ENCODE peak calls at places on chromosomes 7 and 10, in five cellular contexts. X is neuronal stem cell, U is mesenchymal stem cell, G is H1, E is H9. T is an unnamed sample.
A peak's percentile ranks its signal among the peaks of the same experiment; 100 is the strongest.

GRCh38 chr10:12349628-12350166 is 350 bp downstream of the CAMK1D start:
- DNase-seq in X (no peak), G (no peak), E (no peak), U (no peak), T (peak; percentile 54)

GRCh38 chr10:46523119-46523880 is 33.2 kb downstream of the GPRIN2 start:
- DNase-seq in G (no peak), X (no peak), U (peak; percentile 26), E (no peak), T (no peak)

GRCh38 chr7:22563115-22563514 is 63.1 kb upstream of the STEAP1B start:
- DNase-seq in E (no peak), U (peak; percentile 40), X (no peak), G (no peak), T (no peak)

GRCh38 chr7:45239486-45239885 is 81.9 kb downstream of the RAMP3 start:
- DNase-seq in X (no peak), E (no peak), G (no peak), U (no peak), T (no peak)

GRCh38 chr7:133783276-133783675 is 343.9 kb upstream of the LRGUK start:
- DNase-seq in G (no peak), X (no peak), E (no peak), U (no peak), T (no peak)

GRCh38 chr10:88848499-88848898 is 3.1 kb downstream of the ANKRD22 start:
- DNase-seq in U (peak; percentile 61), G (no peak), X (no peak), E (no peak), T (peak; percentile 15)

GRCh38 chr10:77195101-77195500 is 442.5 kb downstream of the KCNMA1 start:
- DNase-seq in G (no peak), X (no peak), E (no peak), U (peak; percentile 89), T (peak; percentile 71)

GRCh38 chr7:12237007-12237406 is 25.9 kb downstream of the TMEM106B start:
- DNase-seq in G (no peak), U (no peak), X (no peak), E (no peak), T (no peak)

GRCh38 chr10:124647421-124648130 is 96.6 kb downstream of the FAM53B start:
- DNase-seq in E (no peak), G (no peak), X (no peak), U (peak; percentile 45), T (peak; percentile 36)

GRCh38 chr10:79304479-79305087 is 42.7 kb upstream of the PPIF start:
- DNase-seq in G (no peak), U (no peak), E (no peak), X (no peak), T (no peak)

GRCh38 chr10:21406595-21407218 is 118.8 kb downstream of the SKIDA1 start:
- DNase-seq in E (no peak), G (no peak), U (no peak), X (no peak), T (no peak)

GRCh38 chr10:79137826-79138225 is 69.1 kb downstream of the ZMIZ1 start:
- DNase-seq in E (no peak), U (peak; percentile 77), X (no peak), G (no peak), T (no peak)

GRCh38 chr10:110209926-110210662 is 2.7 kb downstream of the MXI1 start:
- DNase-seq in E (peak; percentile 47), U (peak; percentile 71), X (no peak), G (no peak), T (peak; percentile 60)

GRCh38 chr7:39413866-39414668 is 152.1 kb upstream of the YAE1 start:
- DNase-seq in U (peak; percentile 53), E (peak; percentile 86), G (peak; percentile 46), X (peak; percentile 69), T (peak; percentile 51)

GRCh38 chr10:69241575-69241974 is 21.4 kb downstream of the HKDC1 start:
- DNase-seq in E (no peak), G (no peak), X (no peak), U (no peak), T (no peak)

GRCh38 chr10:13365168-13365687 is 17.1 kb upstream of the SEPHS1 start:
- DNase-seq in G (no peak), U (no peak), X (no peak), E (no peak), T (no peak)

GRCh38 chr7:67137464-67137863 is 140.8 kb downstream of the TYW1 start:
- DNase-seq in G (no peak), E (no peak), U (no peak), X (no peak), T (no peak)

GRCh38 chr10:31399171-31399570 is 80.2 kb downstream of the ZEB1 start:
- DNase-seq in U (no peak), X (no peak), G (no peak), E (no peak), T (no peak)

GRCh38 chr7:46626261-46627037 is 705.4 kb upstream of the IGFBP3 start:
- DNase-seq in G (no peak), X (no peak), U (no peak), E (no peak), T (no peak)

GRCh38 chr10:13890617-13891541 is 304.1 kb downstream of the PRPF18 start:
- DNase-seq in G (no peak), X (peak; percentile 30), E (peak; percentile 55), U (peak; percentile 80), T (no peak)

GRCh38 chr7:151637781-151638261 is 118.1 kb upstream of the RHEB start:
- DNase-seq in E (no peak), U (peak; percentile 35), X (no peak), G (no peak), T (no peak)

GRCh38 chr10:101062231-101063161 is 707 bp downstream of the KAZALD1 start:
- DNase-seq in X (peak; percentile 76), E (peak; percentile 85), G (no peak), U (peak; percentile 62), T (peak; percentile 93)

GRCh38 chr7:98211221-98211675 is at the start of gene BHLHA15:
- DNase-seq in G (no peak), X (no peak), U (no peak), E (peak; percentile 67), T (peak; percentile 52)

GRCh38 chr7:45215611-45216062 is 58.0 kb downstream of the RAMP3 start:
- DNase-seq in E (no peak), G (no peak), X (no peak), U (no peak), T (no peak)

GRCh38 chr7:111734955-111735660 is 172.8 kb upstream of the IMMP2L start:
- DNase-seq in G (no peak), U (no peak), E (no peak), X (no peak), T (no peak)

GRCh38 chr10:21488954-21489446 is 36.5 kb downstream of the SKIDA1 start:
- DNase-seq in X (no peak), E (no peak), U (no peak), G (no peak), T (no peak)

GRCh38 chr10:125482108-125482507 is 200.9 kb downstream of the TEX36 start:
- DNase-seq in X (no peak), U (no peak), G (no peak), E (no peak), T (no peak)

GRCh38 chr7:22837308-22837707 is 14.7 kb upstream of the TOMM7 start:
- DNase-seq in G (no peak), E (no peak), X (no peak), U (no peak), T (no peak)

GRCh38 chr10:13956826-13957225 is 370.1 kb downstream of the PRPF18 start:
- DNase-seq in U (peak; percentile 86), X (no peak), G (no peak), E (no peak), T (no peak)

GRCh38 chr10:486668-487067 is 202.8 kb downstream of the DIP2C start:
- DNase-seq in X (no peak), U (no peak), G (no peak), E (peak; percentile 18), T (no peak)
- H3K4me1 ChIP-seq in X (peaks cover 9% of the 10 kb centered on the region), U (peaks cover 23% of the 10 kb centered on the region), G (peaks cover 26% of the 10 kb centered on the region), E (peaks cover 6% of the 10 kb centered on the region), T (peaks cover 20% of the 10 kb centered on the region)

GRCh38 chr7:130921391-130922180 is 187.6 kb upstream of the KLF14 start:
- DNase-seq in G (no peak), X (peak; percentile 82), U (no peak), E (no peak), T (no peak)

GRCh38 chr7:130923930-130924329 is 189.9 kb upstream of the KLF14 start:
- DNase-seq in X (no peak), G (no peak), U (no peak), E (no peak), T (no peak)

GRCh38 chr7:130920122-130920521 is 186.1 kb upstream of the KLF14 start:
- DNase-seq in E (no peak), G (no peak), U (no peak), X (no peak), T (no peak)

GRCh38 chr7:130925136-130925794 is 191.3 kb upstream of the KLF14 start:
- DNase-seq in G (no peak), U (no peak), E (no peak), X (no peak), T (no peak)

GRCh38 chr7:130922206-130923112 is 188.5 kb upstream of the KLF14 start:
- DNase-seq in G (no peak), E (no peak), X (no peak), U (no peak), T (no peak)
- H3K14ac ChIP-seq in G (no peak overlapping the region), E (no peak overlapping the region), X (no peak overlapping the region), U (no peak overlapping the region), T (no peak overlapping the region)

GRCh38 chr10:24988831-24989769 is 26.9 kb downstream of the ENKUR start:
- DNase-seq in G (no peak), U (no peak), X (no peak), E (no peak), T (peak; percentile 76)
- H2BK12ac ChIP-seq in G (no peak overlapping the region), U (no peak overlapping the region), X (no peak overlapping the region), E (no peak overlapping the region), T (no peak overlapping the region)

GRCh38 chr10:62045765-62046521 is 144.4 kb downstream of the ARID5B start:
- DNase-seq in X (peak; percentile 24), E (no peak), G (no peak), U (peak; percentile 99), T (peak; percentile 97)

GRCh38 chr10:62048473-62048872 is 147.0 kb downstream of the ARID5B start:
- DNase-seq in X (no peak), G (no peak), U (no peak), E (no peak), T (no peak)

GRCh38 chr10:62047240-62047897 is 145.9 kb downstream of the ARID5B start:
- DNase-seq in G (no peak), E (no peak), U (peak; percentile 62), X (no peak), T (no peak)

GRCh38 chr10:62047960-62048383 is 146.5 kb downstream of the ARID5B start:
- DNase-seq in G (no peak), X (no peak), U (peak; percentile 72), E (no peak), T (no peak)

DNA sequence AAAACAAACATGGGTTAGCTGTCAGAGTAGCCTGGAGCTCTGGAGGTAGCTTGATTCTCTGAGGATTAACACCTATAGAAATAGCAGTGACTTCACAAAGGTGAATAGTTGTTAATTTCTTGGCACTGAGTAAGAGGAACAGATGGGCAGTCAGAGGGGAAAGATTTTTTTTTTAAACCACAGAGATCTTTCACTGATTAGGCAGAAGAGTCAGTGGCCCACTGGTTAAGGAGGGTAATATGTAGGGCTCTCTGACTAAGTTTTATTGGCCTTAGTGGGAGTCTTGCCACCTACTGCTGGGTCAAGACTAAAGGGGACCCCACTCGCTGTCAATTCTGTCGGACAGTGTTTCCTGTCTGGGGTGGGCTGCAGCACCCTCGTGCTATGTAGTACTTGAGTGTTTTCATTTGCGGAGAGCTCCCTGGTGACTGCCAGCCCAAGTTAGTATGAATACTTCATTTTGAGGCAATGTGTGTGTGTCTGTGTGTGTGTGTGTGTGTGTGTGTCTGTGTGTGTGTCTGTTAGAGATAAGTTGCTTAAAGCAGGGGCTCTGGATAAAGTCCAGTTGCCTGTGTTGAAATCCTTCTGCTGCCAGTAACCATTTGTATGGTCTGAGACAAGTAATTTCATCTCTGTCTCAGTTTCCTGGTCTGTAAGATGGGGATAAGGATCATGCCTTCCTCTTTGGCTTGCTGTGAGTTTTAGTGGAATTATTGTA is 145.2 kb downstream of the ARID5B start:
- DNase-seq in X (no peak), E (no peak), U (peak; percentile 89), G (no peak), T (no peak)
- H3K4me1 ChIP-seq in X (peaks cover 12% of the 10 kb centered on the region), E (peaks cover 8% of the 10 kb centered on the region), U (peaks cover 16% of the 10 kb centered on the region), G (peaks cover 12% of the 10 kb centered on the region), T (peaks cover 12% of the 10 kb centered on the region)